ENCODE peak calls at places on chromosomes 7 and 10, in five cellular contexts. S is EL; Q is naive B cell; T is anterior cingulate cortex; O is activated gamma-delta T cell treated with anti-CD3 and anti-CD28 coated beads, Interleukin-2, amount 50 U/mL, for 16 hours. R is an unnamed sample.

GRCh38 chr7:128444242-128444641 is 11.4 kb upstream of the HILPDA start:
- DNase-seq in O (no peak), Q (no peak), S (no peak), T (no peak), R (peak)

GRCh38 chr10:80202934-80203834 is 2.2 kb downstream of the ANXA11 start:
- DNase-seq in S (peak), Q (peak), O (peak), T (no peak), R (no peak)

GRCh38 chr10:27646194-27646593 is 99.4 kb downstream of the MKX start:
- DNase-seq in O (no peak), T (no peak), Q (no peak), S (peak), R (no peak)

GRCh38 chr10:34584164-34584563 is 230.9 kb downstream of the PARD3 start:
- DNase-seq in T (no peak), O (no peak), Q (no peak), S (peak), R (no peak)

GRCh38 chr7:13724631-13725566 is 264.6 kb downstream of the ETV1 start:
- DNase-seq in T (no peak), Q (no peak), S (no peak), O (no peak), R (no peak)

GRCh38 chr7:34507191-34507590 is 150.8 kb upstream of the NPSR1 start:
- DNase-seq in O (no peak), S (no peak), Q (no peak), T (no peak), R (no peak)

GRCh38 chr7:118245267-118246040 is 20.9 kb downstream of the ANKRD7 start:
- DNase-seq in S (no peak), Q (no peak), T (no peak), O (no peak), R (no peak)

GRCh38 chr7:136549756-136550155 is 318.7 kb upstream of the CHRM2 start:
- DNase-seq in S (no peak), O (no peak), T (no peak), Q (no peak), R (no peak)

GRCh38 chr10:4691301-4691700 is 134.7 kb upstream of the AKR1E2 start:
- DNase-seq in Q (no peak), O (no peak), S (no peak), T (no peak), R (no peak)

GRCh38 chr10:110404825-110405224 is 92.9 kb upstream of the DUSP5 start:
- DNase-seq in O (no peak), T (no peak), S (no peak), Q (no peak), R (no peak)

GRCh38 chr10:1551636-1552338 is 185.5 kb downstream of the ADARB2 start:
- DNase-seq in S (no peak), Q (no peak), T (no peak), O (no peak), R (no peak)

GRCh38 chr10:87177-88080 is 38.3 kb upstream of the TUBB8 start:
- DNase-seq in O (no peak), T (no peak), S (no peak), Q (no peak), R (no peak)

GRCh38 chr10:106380706-106381105 is 783.8 kb downstream of the SORCS1 start:
- DNase-seq in O (no peak), S (peak), T (no peak), Q (no peak), R (no peak)

GRCh38 chr7:30987936-30988335 is 24.2 kb downstream of the GHRHR start:
- DNase-seq in T (no peak), Q (no peak), S (no peak), O (no peak), R (no peak)

GRCh38 chr7:34425631-34426384 is 232.2 kb upstream of the NPSR1 start:
- DNase-seq in T (no peak), O (no peak), Q (no peak), S (no peak), R (no peak)

GRCh38 chr10:80081801-80082750 is 3.6 kb downstream of the TMEM254 start:
- DNase-seq in S (no peak), Q (no peak), O (no peak), T (no peak), R (no peak)

GRCh38 chr10:59315465-59315864 is 46.9 kb downstream of the FAM13C start:
- DNase-seq in Q (no peak), O (no peak), T (no peak), S (no peak), R (no peak)

GRCh38 chr10:72062341-72062740 is 26.0 kb downstream of the SPOCK2 start:
- DNase-seq in Q (no peak), T (no peak), O (no peak), S (peak), R (no peak)

GRCh38 chr10:79098596-79099015 is 29.8 kb downstream of the ZMIZ1 start:
- DNase-seq in S (peak), O (no peak), T (no peak), Q (peak), R (no peak)

GRCh38 chr7:1845536-1846311 is 175.6 kb downstream of the ELFN1 start:
- DNase-seq in T (no peak), Q (no peak), S (no peak), O (no peak), R (no peak)

GRCh38 chr10:88944813-88945212 is 7.8 kb downstream of the ACTA2 start:
- DNase-seq in T (no peak), S (no peak), O (no peak), Q (peak), R (no peak)

GRCh38 chr7:26278769-26279168 is 12.9 kb upstream of the SNX10 start:
- DNase-seq in O (no peak), S (peak), Q (peak), T (no peak), R (no peak)

GRCh38 chr7:158694650-158695049 is 10.0 kb downstream of the NCAPG2 start:
- DNase-seq in Q (no peak), S (no peak), T (no peak), O (no peak), R (no peak)

GRCh38 chr10:92697663-92698511 is 8.1 kb downstream of the HHEX start:
- DNase-seq in O (no peak), T (no peak), S (no peak), Q (peak), R (no peak)

GRCh38 chr7:1154172-1154739 is 5.7 kb downstream of the ZFAND2A start:
- DNase-seq in O (no peak), Q (no peak), T (no peak), S (no peak), R (no peak)

GRCh38 chr10:28256776-28257175 is 46.1 kb downstream of the MPP7 start:
- DNase-seq in Q (no peak), T (no peak), S (peak), O (no peak), R (no peak)

GRCh38 chr7:102122026-102122425 is 164.6 kb upstream of the SH2B2 start:
- DNase-seq in Q (no peak), O (no peak), S (peak), T (no peak), R (no peak)

GRCh38 chr10:69262249-69262864 is 15.9 kb upstream of the HK1 start:
- DNase-seq in O (no peak), S (no peak), Q (no peak), T (no peak), R (no peak)

GRCh38 chr10:63388421-63389031 is 77.3 kb downstream of the JMJD1C start:
- DNase-seq in S (no peak), T (no peak), O (no peak), Q (no peak), R (no peak)

GRCh38 chr7:94188350-94188749 is 184.2 kb upstream of the BET1 start:
- DNase-seq in Q (no peak), T (no peak), S (no peak), O (no peak), R (no peak)

GRCh38 chr10:116080553-116080952 is 192.5 kb downstream of the GFRA1 start:
- DNase-seq in T (no peak), S (peak), O (no peak), Q (no peak), R (no peak)

GRCh38 chr7:112395893-112396292 is 54.4 kb upstream of the IFRD1 start:
- DNase-seq in T (no peak), S (no peak), Q (no peak), O (no peak), R (no peak)

GRCh38 chr7:51352174-51353145 is 35.9 kb upstream of the COBL start:
- DNase-seq in O (no peak), Q (no peak), T (no peak), S (no peak), R (no peak)

GRCh38 chr7:80027616-80028173 is 106.9 kb upstream of the GNAI1 start:
- DNase-seq in S (peak), Q (no peak), O (no peak), T (no peak), R (no peak)

GRCh38 chr10:71232089-71232998 is 20.0 kb downstream of the UNC5B start:
- DNase-seq in O (no peak), S (no peak), Q (no peak), T (peak), R (no peak)

GRCh38 chr10:113616244-113617074 is 47.4 kb downstream of the NRAP start:
- DNase-seq in O (no peak), S (peak), T (no peak), Q (no peak), R (no peak)

GRCh38 chr7:31814187-31814586 is 127.2 kb downstream of the PPP1R17 start:
- DNase-seq in T (no peak), S (peak), O (no peak), Q (no peak), R (no peak)

R was measured in vagina.